ENCODE peak calls at places on chromosome 19, in nine cellular contexts. Z, N, T, F, U, C, S, H and J are unnamed samples.

GRCh38 chr19:46718934-46719551 is 2.1 kb upstream of the PRKD2 start:
- DNase-seq in Z (no peak), N (peak), T (no peak), F (no peak), U (no peak), C (no peak), S (no peak), H (no peak), J (no peak)

GRCh38 chr19:18428837-18429674 is 8.9 kb downstream of the ISYNA1 start:
- DNase-seq in Z (no peak), N (peak), T (no peak), F (peak), U (peak), C (peak), S (peak), H (peak), J (no peak)

GRCh38 chr19:35134601-35135091 is at the start of gene LGI4:
- DNase-seq in Z (no peak), N (no peak), T (no peak), F (no peak), U (no peak), C (no peak), S (no peak), H (no peak), J (no peak)

GRCh38 chr19:17074628-17075034 is 621 bp downstream of the HAUS8 start:
- DNase-seq in Z (no peak), N (no peak), T (no peak), F (no peak), U (no peak), C (no peak), S (no peak), H (no peak), J (no peak)

GRCh38 chr19:11113140-11113708 is 24.0 kb downstream of the LDLR start:
- DNase-seq in Z (no peak), N (no peak), T (no peak), F (no peak), U (no peak), C (no peak), S (no peak), H (no peak), J (no peak)

GRCh38 chr19:55173717-55174409 is 6.2 kb downstream of the SYT5 start:
- DNase-seq in Z (no peak), N (peak), T (no peak), F (peak), U (peak), C (peak), S (no peak), H (peak), J (no peak)

GRCh38 chr19:51511353-51511752 is 9.8 kb upstream of the SIGLEC12 start:
- DNase-seq in Z (no peak), N (peak), T (no peak), F (no peak), U (no peak), C (no peak), S (no peak), H (no peak), J (no peak)

GRCh38 chr19:44746946-44747738 is 1.4 kb upstream of the BCL3 start:
- DNase-seq in Z (peak), N (peak), T (peak), F (peak), U (peak), C (peak), S (peak), H (peak), J (no peak)

GRCh38 chr19:1384085-1384462 is 367 bp downstream of the NDUFS7 start:
- DNase-seq in Z (no peak), N (no peak), T (no peak), F (no peak), U (no peak), C (no peak), S (no peak), H (no peak), J (no peak)

GRCh38 chr19:15098505-15098904 is 8.7 kb upstream of the SYDE1 start:
- DNase-seq in Z (no peak), N (no peak), T (no peak), F (no peak), U (peak), C (no peak), S (no peak), H (no peak), J (no peak)

GRCh38 chr19:16204005-16204294 is 6.2 kb downstream of the AP1M1 start:
- DNase-seq in Z (no peak), N (no peak), T (no peak), F (no peak), U (no peak), C (no peak), S (no peak), H (no peak), J (no peak)

GRCh38 chr19:4173479-4174211 is 8.7 kb downstream of the SIRT6 start:
- DNase-seq in Z (no peak), N (no peak), T (no peak), F (no peak), U (no peak), C (no peak), S (no peak), H (no peak), J (no peak)

GRCh38 chr19:13132471-13133166 is 14.6 kb downstream of the NACC1 start:
- DNase-seq in Z (no peak), N (no peak), T (no peak), F (no peak), U (no peak), C (peak), S (no peak), H (peak), J (no peak)

GRCh38 chr19:35211545-35212230 is 16.9 kb downstream of the FAM187B start:
- DNase-seq in Z (peak), N (peak), T (no peak), F (peak), U (no peak), C (no peak), S (peak), H (no peak), J (no peak)

GRCh38 chr19:6099633-6100032 is 10.7 kb downstream of the RFX2 start:
- DNase-seq in Z (no peak), N (no peak), T (no peak), F (no peak), U (no peak), C (no peak), S (no peak), H (no peak), J (no peak)

GRCh38 chr19:51702754-51703654 is 9.9 kb downstream of the SPACA6 start:
- DNase-seq in Z (no peak), N (peak), T (peak), F (no peak), U (peak), C (no peak), S (peak), H (no peak), J (no peak)

GRCh38 chr19:38264486-38265212 is at the start of gene SPINT2:
- DNase-seq in Z (no peak), N (peak), T (peak), F (no peak), U (no peak), C (no peak), S (no peak), H (no peak), J (peak)

GRCh38 chr19:29851769-29852521 is 40.2 kb downstream of the CCNE1 start:
- DNase-seq in Z (no peak), N (peak), T (no peak), F (no peak), U (no peak), C (no peak), S (peak), H (no peak), J (no peak)

GRCh38 chr19:44303976-44304568 is 753 bp downstream of the ZNF235 start:
- DNase-seq in Z (no peak), N (peak), T (no peak), F (no peak), U (peak), C (no peak), S (no peak), H (peak), J (no peak)

GRCh38 chr19:18414504-18415176 is 4.6 kb upstream of the SSBP4 start:
- DNase-seq in Z (no peak), N (no peak), T (no peak), F (peak), U (no peak), C (no peak), S (no peak), H (no peak), J (no peak)

GRCh38 chr19:32550666-32551065 is 30.3 kb upstream of the PDCD5 start:
- DNase-seq in Z (no peak), N (no peak), T (no peak), F (no peak), U (no peak), C (no peak), S (no peak), H (no peak), J (no peak)

GRCh38 chr19:58305065-58305931 is at the start of gene ERVK3-1:
- DNase-seq in Z (peak), N (peak), T (peak), F (peak), U (peak), C (peak), S (peak), H (peak), J (peak)
- TF ChIP-seq CTCF in Z (peak), N (peak), T (peak), F (peak), U (no peak), C (no peak), S (peak), H (no peak), J (no peak)

DNA sequence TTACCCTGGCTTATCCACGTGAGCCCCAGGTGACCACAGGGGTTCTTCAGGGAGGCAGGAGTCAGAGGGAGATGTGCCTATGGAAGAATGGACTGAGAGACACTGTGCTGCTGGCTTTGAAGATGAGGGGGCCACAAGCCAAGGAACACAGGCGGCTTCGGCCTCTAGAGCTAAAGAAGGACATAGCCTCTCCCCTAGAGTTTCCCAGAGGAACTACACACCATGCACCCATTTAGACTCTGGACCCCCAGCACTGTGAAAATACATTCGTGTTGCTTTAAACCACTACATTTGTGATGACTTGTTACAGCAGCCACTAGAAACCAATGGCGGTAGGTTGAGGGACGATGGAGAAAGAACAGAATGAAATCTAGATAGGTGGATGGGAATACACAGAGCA is 13.7 kb upstream of the ATF5 start:
- DNase-seq in Z (no peak), N (no peak), T (no peak), F (no peak), U (no peak), C (no peak), S (no peak), H (no peak), J (no peak)
- TF ChIP-seq CTCF in Z (no peak), N (peak), T (no peak), F (no peak), U (no peak), C (peak), S (no peak), H (no peak), J (no peak)

DNA sequence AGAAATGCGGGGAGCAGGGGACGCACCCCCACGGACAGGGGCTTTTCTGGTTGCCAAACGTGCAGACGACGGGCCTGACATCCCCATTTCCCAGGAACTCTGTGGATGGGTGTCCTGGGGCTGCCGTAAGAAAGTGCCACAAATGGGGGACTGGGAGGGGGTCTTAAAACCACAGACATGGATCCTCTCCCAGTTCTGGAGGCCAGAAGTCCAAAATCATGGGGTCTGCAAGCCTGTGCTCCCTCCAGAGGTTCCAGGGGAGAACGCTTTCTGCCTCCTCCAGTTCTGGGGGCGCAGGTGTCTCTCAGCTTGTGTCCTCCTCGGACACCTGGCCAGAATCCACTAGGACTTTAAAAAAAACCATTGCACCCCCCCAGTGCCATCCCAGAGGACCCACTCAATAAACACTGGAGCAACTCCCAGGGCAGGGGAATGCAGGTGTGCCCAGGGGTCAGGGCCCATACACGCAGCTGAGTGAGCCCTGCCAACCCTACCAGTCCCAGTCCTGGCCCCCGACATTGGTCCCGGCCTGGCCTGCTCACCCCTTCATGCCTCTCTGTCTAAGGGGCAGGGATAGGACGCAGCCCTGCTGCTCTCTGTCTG is 103.9 kb downstream of the GADD45B start:
- DNase-seq in Z (no peak), N (peak), T (no peak), F (no peak), U (no peak), C (no peak), S (peak), H (no peak), J (no peak)
- TF ChIP-seq CTCF in Z (peak), N (peak), T (no peak), F (no peak), U (no peak), C (no peak), S (no peak), H (no peak), J (no peak)

GRCh38 chr19:39809368-39809767 is 24.6 kb downstream of the DYRK1B start:
- DNase-seq in Z (no peak), N (no peak), T (no peak), F (no peak), U (no peak), C (no peak), S (no peak), H (no peak), J (no peak)
- TF ChIP-seq CTCF in Z (no peak), N (no peak), T (no peak), F (no peak), U (no peak), C (no peak), S (no peak), H (no peak), J (no peak)